ENCODE peak calls at places on chromosomes 5 and 9, in five cellular contexts. W is brain microvascular endothelial cell, D is adrenal gland, U is IMR-90, Z is heart right ventricle. J is an unnamed sample.
A peak's percentile ranks its signal among the peaks of the same experiment; 100 is the strongest.

GRCh38 chr9:133436706-133437105 is 14.5 kb downstream of the ADAMTS13 start:
- DNase-seq in U (no peak), Z (no peak), W (no peak), D (no peak), J (no peak)

GRCh38 chr5:61313960-61314681 is 17.9 kb upstream of the ZSWIM6 start:
- DNase-seq in Z (no peak), D (peak; percentile 47), U (peak; percentile 94), W (peak; percentile 89), J (peak; percentile 88)

GRCh38 chr9:72980600-72981265 is 27.9 kb upstream of the ALDH1A1 start:
- DNase-seq in Z (no peak), D (no peak), W (no peak), U (no peak), J (no peak)

GRCh38 chr5:118434522-118434921 is 553.8 kb downstream of the DTWD2 start:
- DNase-seq in Z (no peak), D (no peak), W (no peak), U (no peak), J (no peak)

GRCh38 chr9:92917176-92917800 is 30.0 kb upstream of the FGD3 start:
- DNase-seq in W (no peak), Z (no peak), U (no peak), D (peak; percentile 34), J (no peak)

GRCh38 chr5:14180437-14180836 is 37.3 kb downstream of the TRIO start:
- DNase-seq in U (no peak), W (no peak), Z (no peak), D (no peak), J (no peak)

GRCh38 chr9:130137870-130138653 is 34.1 kb upstream of the NCS1 start:
- DNase-seq in Z (peak; percentile 57), W (peak; percentile 94), D (peak; percentile 70), U (peak; percentile 98), J (peak; percentile 86)

GRCh38 chr9:7178729-7179128 is 421.0 kb downstream of the KDM4C start:
- DNase-seq in W (no peak), U (no peak), D (no peak), Z (no peak), J (no peak)

GRCh38 chr5:453725-454481 is 10.9 kb downstream of the EXOC3 start:
- DNase-seq in D (no peak), U (no peak), Z (no peak), W (no peak), J (no peak)

DNA sequence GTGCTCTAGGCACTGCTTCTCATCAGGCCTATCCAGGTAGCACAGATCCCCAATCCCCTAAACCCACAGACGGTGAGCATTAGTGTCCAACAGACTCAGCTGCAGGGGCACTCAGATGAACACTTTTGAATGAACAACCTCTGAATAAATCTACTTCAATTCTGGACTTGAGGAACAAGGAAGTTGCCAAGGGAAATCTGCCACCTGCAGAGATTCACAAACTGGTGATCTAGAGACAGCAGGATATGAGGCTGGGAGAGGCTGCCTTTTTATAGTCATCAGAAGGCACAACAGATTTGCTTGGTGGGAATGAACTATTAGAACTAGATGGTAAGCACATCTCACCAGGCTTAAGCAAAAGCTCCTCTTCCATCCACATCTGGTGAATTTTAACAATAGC is 7.0 kb upstream of the HK3 start:
- DNase-seq in W (no peak), Z (no peak), D (no peak), U (no peak), J (no peak)
- H3K36me3 ChIP-seq in W (peaks cover 44% of the 10 kb centered on the region), Z (peaks cover 40% of the 10 kb centered on the region), D (no peaks in the 10 kb centered on the region), U (peaks cover 35% of the 10 kb centered on the region), J (peaks cover 1% of the 10 kb centered on the region)

GRCh38 chr9:127396808-127397721 is at the start of gene SLC2A8:
- DNase-seq in D (peak; percentile 99), Z (peak; percentile 99), W (peak; percentile 99), U (peak; percentile 99), J (peak; percentile 97)
- H3K4me3 ChIP-seq in D (peak within 1 kb of the TSS; percentile 72), Z (peak within 1 kb of the TSS; percentile 93), W (peak within 1 kb of the TSS; percentile 56), U (peak within 1 kb of the TSS; percentile 55), J (peak within 1 kb of the TSS; percentile 76)

DNA sequence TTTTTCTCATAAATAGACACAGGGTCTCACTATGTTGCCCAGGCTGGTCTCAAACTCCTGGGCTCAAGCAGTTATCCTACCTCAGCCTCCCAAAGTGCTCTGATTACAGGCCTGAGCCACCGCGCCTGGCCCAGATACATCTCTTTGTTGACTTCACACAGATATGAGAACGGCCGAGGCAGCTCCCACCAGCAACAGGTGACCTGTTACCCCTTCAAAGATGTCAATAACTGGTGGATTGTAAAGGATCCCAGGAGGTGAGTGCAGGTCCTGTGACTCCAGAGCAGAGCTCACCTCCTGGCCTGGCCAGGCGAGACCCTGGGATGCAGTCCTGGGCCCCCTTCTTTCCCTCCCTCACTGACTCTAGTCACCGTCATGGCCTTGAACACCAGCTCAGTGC is 9.2 kb downstream of the POMT1 start:
- DNase-seq in U (no peak), D (no peak), W (no peak), Z (no peak), J (no peak)
- H3K36me3 ChIP-seq in U (peaks cover 70% of the 10 kb centered on the region), D (no peaks in the 10 kb centered on the region), W (peaks cover 55% of the 10 kb centered on the region), Z (peaks cover 41% of the 10 kb centered on the region), J (peaks cover 2% of the 10 kb centered on the region)

DNA sequence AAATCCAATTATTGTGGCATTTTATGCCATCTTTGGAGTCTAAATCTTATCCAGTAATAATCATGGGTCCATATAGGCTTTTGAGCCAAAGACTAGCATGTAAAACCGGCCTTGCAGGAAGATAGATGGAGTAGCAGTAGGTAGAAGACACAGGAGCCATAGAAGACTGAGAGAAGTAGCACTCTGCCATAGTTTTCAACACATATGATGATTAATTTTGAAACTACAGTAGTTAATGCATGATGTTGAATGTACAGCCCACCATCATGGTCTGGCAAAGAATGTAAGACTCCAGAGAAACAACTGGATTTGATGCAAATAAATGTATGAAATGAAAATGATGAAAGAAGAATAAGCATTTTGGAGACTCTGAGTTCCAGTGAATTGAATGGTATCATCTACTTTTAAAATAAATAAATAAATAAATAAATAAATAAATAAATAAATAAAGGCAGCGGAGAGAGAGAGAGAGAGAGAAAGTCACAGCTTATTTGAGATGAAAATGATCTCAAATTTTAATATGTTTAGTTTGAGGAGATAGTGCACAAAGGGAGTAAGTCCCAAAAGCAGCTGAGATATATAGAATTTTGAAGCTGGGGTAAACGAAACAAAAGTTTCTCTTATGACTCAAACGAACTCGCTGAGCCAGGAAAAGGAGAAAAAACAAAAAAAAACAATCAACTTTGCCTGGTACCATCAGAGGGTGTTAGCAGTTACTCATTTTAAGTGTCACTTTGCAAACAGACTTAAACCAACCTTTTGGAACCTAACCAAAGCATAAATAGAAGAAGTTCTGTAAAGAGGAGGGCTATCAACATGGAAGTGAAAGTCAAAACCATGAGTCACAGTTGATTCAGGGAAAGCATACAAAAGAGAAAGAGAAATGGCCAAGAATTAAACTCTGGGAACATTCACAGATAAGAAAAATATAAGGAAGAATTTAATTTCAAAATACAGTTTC is 388.7 kb downstream of the CETN3 start:
- DNase-seq in D (no peak), U (peak; percentile 58), Z (no peak), W (peak; percentile 75), J (peak; percentile 84)
- H3K4me3 ChIP-seq in D (no peak overlapping the region), U (peak overlapping the region; percentile 31), Z (peak overlapping the region; percentile 38), W (peak overlapping the region; percentile 30), J (no peak overlapping the region)

GRCh38 chr5:94645053-94645452 is 26.6 kb downstream of the SLF1 start:
- DNase-seq in Z (no peak), D (no peak), U (no peak), W (no peak), J (no peak)
- H3K36me3 ChIP-seq in Z (no peaks in the 10 kb centered on the region), D (no peaks in the 10 kb centered on the region), U (no peaks in the 10 kb centered on the region), W (no peaks in the 10 kb centered on the region), J (no peaks in the 10 kb centered on the region)

GRCh38 chr5:73445708-73446630 is 2.6 kb downstream of the FOXD1 start:
- DNase-seq in Z (no peak), W (no peak), U (no peak), D (no peak), J (no peak)
- H3K4me3 ChIP-seq in Z (no peak overlapping the region), W (peak overlapping the region; percentile 71), U (peak overlapping the region; percentile 94), D (no peak overlapping the region), J (peak overlapping the region; percentile 60)

DNA sequence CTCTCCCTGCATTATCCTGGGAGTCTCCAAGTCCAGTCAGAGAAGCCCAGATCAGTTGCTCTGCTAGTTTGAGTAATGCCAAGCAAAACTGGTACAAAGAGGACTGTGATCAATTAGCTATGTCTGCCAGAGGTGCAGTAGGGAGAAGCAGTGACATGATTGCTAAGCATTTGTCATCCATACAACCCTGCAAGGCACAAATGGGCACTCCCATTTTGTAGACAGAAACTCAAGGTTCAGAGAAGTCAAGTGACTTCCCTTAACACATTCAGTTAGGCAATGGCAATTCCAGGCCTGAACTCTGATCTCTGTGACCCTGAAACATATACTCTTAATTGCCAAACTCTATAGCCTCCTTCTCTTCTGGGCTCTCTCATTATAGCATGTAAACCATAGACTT is 34.0 kb downstream of the NDST1 start:
- DNase-seq in W (no peak), Z (no peak), U (no peak), D (peak; percentile 66), J (no peak)
- H3K36me3 ChIP-seq in W (peaks cover 71% of the 10 kb centered on the region), Z (peaks cover 54% of the 10 kb centered on the region), U (peaks cover 64% of the 10 kb centered on the region), D (no peaks in the 10 kb centered on the region), J (peaks cover 7% of the 10 kb centered on the region)

DNA sequence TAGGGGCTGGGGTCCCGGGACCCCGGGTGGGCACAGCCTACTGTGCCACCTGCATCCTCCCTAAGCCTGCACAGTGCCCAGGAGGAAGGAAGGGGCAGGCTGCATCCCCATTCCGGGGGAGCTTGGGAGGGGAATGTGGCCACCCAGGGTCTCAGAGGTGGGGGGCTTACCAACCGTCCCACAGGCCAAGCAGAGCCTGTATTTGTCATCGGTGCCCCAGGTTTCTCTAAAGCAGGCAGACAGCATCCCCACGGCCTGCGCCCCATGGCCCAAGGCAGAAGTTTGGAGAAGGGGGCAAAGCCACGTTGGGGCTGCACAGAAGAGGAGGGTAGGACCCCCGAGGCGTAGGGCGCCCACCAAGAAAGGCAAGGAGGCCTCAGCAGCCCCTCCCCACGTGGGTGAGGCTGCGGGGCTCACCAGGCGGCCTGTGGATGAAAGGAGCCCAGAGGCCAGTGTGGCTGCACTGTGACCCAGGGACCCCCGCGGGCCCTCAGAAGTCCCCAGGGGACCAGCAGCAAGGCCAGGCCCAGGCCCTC is 494 bp upstream of the GPSM1 start:
- DNase-seq in D (no peak), U (no peak), Z (no peak), W (no peak), J (no peak)
- H3K4me3 ChIP-seq in D (no peak overlapping the region), U (no peak overlapping the region), Z (peak overlapping the region; percentile 77), W (peak overlapping the region; percentile 33), J (peak overlapping the region; percentile 26)